ENCODE peak calls at places on chromosomes 3 and 15, in four cellular contexts. One of them, this sample, is unnamed.

GRCh38 chr3:108124337-108125150 is 33.7 kb upstream of the CD47 start:
- DNase-seq in endothelial cell of umbilical vein: peak; percentile 30
- DNase-seq in body of pancreas: no peak
- DNase-seq in esophagus squamous epithelium: no peak
- DNase-seq in this sample: peak; percentile 84

GRCh38 chr3:125055165-125055912 is 458 bp downstream of the HEG1 start:
- DNase-seq in endothelial cell of umbilical vein: no peak
- DNase-seq in esophagus squamous epithelium: no peak
- DNase-seq in body of pancreas: no peak
- DNase-seq in this sample: no peak

GRCh38 chr15:96337991-96338771 is 7.7 kb downstream of the NR2F2 start:
- DNase-seq in endothelial cell of umbilical vein: peak; percentile 38
- DNase-seq in esophagus squamous epithelium: no peak
- DNase-seq in body of pancreas: no peak
- DNase-seq in this sample: no peak

GRCh38 chr15:48191574-48192225 is at the start of gene CTXN2:
- DNase-seq in esophagus squamous epithelium: no peak
- DNase-seq in endothelial cell of umbilical vein: no peak
- DNase-seq in body of pancreas: peak; percentile 4
- DNase-seq in this sample: no peak

GRCh38 chr3:138440596-138440995 is 6.2 kb downstream of the ESYT3 start:
- DNase-seq in endothelial cell of umbilical vein: no peak
- DNase-seq in body of pancreas: no peak
- DNase-seq in esophagus squamous epithelium: no peak
- DNase-seq in this sample: no peak

GRCh38 chr3:160400631-160401150 is 1.2 kb downstream of the SMC4 start:
- DNase-seq in esophagus squamous epithelium: no peak
- DNase-seq in body of pancreas: peak; percentile 38
- DNase-seq in endothelial cell of umbilical vein: no peak
- DNase-seq in this sample: peak; percentile 54

GRCh38 chr3:108346301-108346989 is 50.1 kb downstream of the HHLA2 start:
- DNase-seq in esophagus squamous epithelium: no peak
- DNase-seq in body of pancreas: no peak
- DNase-seq in endothelial cell of umbilical vein: no peak
- DNase-seq in this sample: no peak

GRCh38 chr3:134148534-134148933 is 102.1 kb downstream of the RYK start:
- DNase-seq in endothelial cell of umbilical vein: no peak
- DNase-seq in esophagus squamous epithelium: no peak
- DNase-seq in body of pancreas: no peak
- DNase-seq in this sample: no peak

GRCh38 chr3:40118031-40118610 is 191.4 kb upstream of the EIF1B start:
- DNase-seq in body of pancreas: no peak
- DNase-seq in endothelial cell of umbilical vein: no peak
- DNase-seq in esophagus squamous epithelium: no peak
- DNase-seq in this sample: no peak

GRCh38 chr3:144187531-144188230 is 216.1 kb downstream of the DIPK2A start:
- DNase-seq in endothelial cell of umbilical vein: no peak
- DNase-seq in body of pancreas: no peak
- DNase-seq in esophagus squamous epithelium: no peak
- DNase-seq in this sample: peak; percentile 21

GRCh38 chr3:169971522-169971921 is 4.9 kb downstream of the SEC62 start:
- DNase-seq in endothelial cell of umbilical vein: no peak
- DNase-seq in body of pancreas: no peak
- DNase-seq in esophagus squamous epithelium: no peak
- DNase-seq in this sample: peak; percentile 22

GRCh38 chr15:80174017-80174746 is 21.4 kb downstream of the FAH start:
- DNase-seq in body of pancreas: no peak
- DNase-seq in endothelial cell of umbilical vein: peak; percentile 44
- DNase-seq in esophagus squamous epithelium: no peak
- DNase-seq in this sample: peak; percentile 13

GRCh38 chr15:39095218-39095879 is 485.5 kb upstream of the THBS1 start:
- DNase-seq in endothelial cell of umbilical vein: no peak
- DNase-seq in esophagus squamous epithelium: no peak
- DNase-seq in body of pancreas: no peak
- DNase-seq in this sample: no peak

GRCh38 chr3:10753964-10754363 is 62.1 kb upstream of the SLC6A11 start:
- DNase-seq in esophagus squamous epithelium: no peak
- DNase-seq in endothelial cell of umbilical vein: peak; percentile 36
- DNase-seq in body of pancreas: peak; percentile 17
- DNase-seq in this sample: peak; percentile 7

GRCh38 chr3:115071611-115072010 is 75.5 kb downstream of the ZBTB20 start:
- DNase-seq in esophagus squamous epithelium: no peak
- DNase-seq in endothelial cell of umbilical vein: peak; percentile 82
- DNase-seq in body of pancreas: no peak
- DNase-seq in this sample: no peak

GRCh38 chr15:71195242-71195641 is 80.0 kb downstream of the THSD4 start:
- DNase-seq in body of pancreas: no peak
- DNase-seq in esophagus squamous epithelium: no peak
- DNase-seq in endothelial cell of umbilical vein: no peak
- DNase-seq in this sample: no peak

GRCh38 chr3:173970206-173970605 is 572.7 kb downstream of the NLGN1 start:
- DNase-seq in endothelial cell of umbilical vein: no peak
- DNase-seq in esophagus squamous epithelium: no peak
- DNase-seq in body of pancreas: no peak
- DNase-seq in this sample: no peak

GRCh38 chr15:74185949-74186348 is 12.4 kb downstream of the ISLR start:
- DNase-seq in body of pancreas: no peak
- DNase-seq in esophagus squamous epithelium: no peak
- DNase-seq in endothelial cell of umbilical vein: no peak
- DNase-seq in this sample: no peak

GRCh38 chr15:34011476-34011875 is 27.5 kb downstream of the AVEN start:
- DNase-seq in endothelial cell of umbilical vein: no peak
- DNase-seq in esophagus squamous epithelium: no peak
- DNase-seq in body of pancreas: no peak
- DNase-seq in this sample: no peak

GRCh38 chr3:194158942-194159439 is 23.0 kb downstream of the HES1 start:
- DNase-seq in endothelial cell of umbilical vein: no peak
- DNase-seq in body of pancreas: peak; percentile 74
- DNase-seq in esophagus squamous epithelium: no peak
- DNase-seq in this sample: no peak

GRCh38 chr3:27616031-27616430 is 106.1 kb downstream of the EOMES start:
- DNase-seq in body of pancreas: no peak
- DNase-seq in endothelial cell of umbilical vein: no peak
- DNase-seq in esophagus squamous epithelium: no peak
- DNase-seq in this sample: no peak

GRCh38 chr3:142501004-142501926 is 53.4 kb upstream of the XRN1 start:
- DNase-seq in esophagus squamous epithelium: no peak
- DNase-seq in body of pancreas: no peak
- DNase-seq in endothelial cell of umbilical vein: peak; percentile 72
- DNase-seq in this sample: no peak

GRCh38 chr3:149486726-149487125 is 12.2 kb downstream of the TM4SF4 start:
- DNase-seq in body of pancreas: no peak
- DNase-seq in esophagus squamous epithelium: no peak
- DNase-seq in endothelial cell of umbilical vein: no peak
- DNase-seq in this sample: no peak

GRCh38 chr3:169227911-169228310 is 435.6 kb downstream of the MECOM start:
- DNase-seq in endothelial cell of umbilical vein: peak; percentile 88
- DNase-seq in esophagus squamous epithelium: no peak
- DNase-seq in body of pancreas: no peak
- DNase-seq in this sample: no peak

GRCh38 chr15:33028495-33028894 is 166.0 kb downstream of the FMN1 start:
- DNase-seq in esophagus squamous epithelium: no peak
- DNase-seq in body of pancreas: no peak
- DNase-seq in endothelial cell of umbilical vein: no peak
- DNase-seq in this sample: no peak

GRCh38 chr15:55909036-55909811 is 84.2 kb downstream of the NEDD4 start:
- DNase-seq in body of pancreas: no peak
- DNase-seq in endothelial cell of umbilical vein: no peak
- DNase-seq in esophagus squamous epithelium: no peak
- DNase-seq in this sample: no peak

GRCh38 chr15:76150508-76150907 is 90.7 kb downstream of the TMEM266 start:
- DNase-seq in endothelial cell of umbilical vein: no peak
- DNase-seq in esophagus squamous epithelium: no peak
- DNase-seq in body of pancreas: peak; percentile 60
- DNase-seq in this sample: no peak
- TF ChIP-seq POLR2A in endothelial cell of umbilical vein: no peak
- TF ChIP-seq POLR2A in esophagus squamous epithelium: no peak
- TF ChIP-seq POLR2A in body of pancreas: no peak
- TF ChIP-seq POLR2A in this sample: no peak

GRCh38 chr15:89057506-89058133 is 30.6 kb upstream of the ABHD2 start:
- DNase-seq in body of pancreas: peak; percentile 84
- DNase-seq in esophagus squamous epithelium: peak; percentile 6
- DNase-seq in endothelial cell of umbilical vein: peak; percentile 79
- DNase-seq in this sample: peak; percentile 85
- TF ChIP-seq POLR2A in body of pancreas: no peak
- TF ChIP-seq POLR2A in esophagus squamous epithelium: no peak
- TF ChIP-seq POLR2A in endothelial cell of umbilical vein: no peak
- TF ChIP-seq POLR2A in this sample: no peak

GRCh38 chr15:89101302-89102191 is 13.3 kb downstream of the ABHD2 start:
- DNase-seq in endothelial cell of umbilical vein: peak; percentile 91
- DNase-seq in esophagus squamous epithelium: no peak
- DNase-seq in body of pancreas: peak; percentile 85
- DNase-seq in this sample: peak; percentile 28
- TF ChIP-seq POLR2A in endothelial cell of umbilical vein: no peak
- TF ChIP-seq POLR2A in esophagus squamous epithelium: no peak
- TF ChIP-seq POLR2A in body of pancreas: no peak
- TF ChIP-seq POLR2A in this sample: no peak

GRCh38 chr15:76904461-76905012 is 603 bp downstream of the SCAPER start:
- DNase-seq in endothelial cell of umbilical vein: peak; percentile 42
- DNase-seq in esophagus squamous epithelium: no peak
- DNase-seq in body of pancreas: peak; percentile 28
- DNase-seq in this sample: no peak

GRCh38 chr15:76905855-76906254 is 715 bp upstream of the SCAPER start:
- DNase-seq in body of pancreas: peak; percentile 7
- DNase-seq in esophagus squamous epithelium: no peak
- DNase-seq in endothelial cell of umbilical vein: no peak
- DNase-seq in this sample: no peak

GRCh38 chr15:76903251-76903681 is 1.9 kb downstream of the SCAPER start:
- DNase-seq in body of pancreas: no peak
- DNase-seq in endothelial cell of umbilical vein: peak; percentile 23
- DNase-seq in esophagus squamous epithelium: no peak
- DNase-seq in this sample: peak; percentile 19

GRCh38 chr15:76901965-76902364 is 3.2 kb downstream of the SCAPER start:
- DNase-seq in body of pancreas: no peak
- DNase-seq in endothelial cell of umbilical vein: no peak
- DNase-seq in esophagus squamous epithelium: no peak
- DNase-seq in this sample: no peak

DNA sequence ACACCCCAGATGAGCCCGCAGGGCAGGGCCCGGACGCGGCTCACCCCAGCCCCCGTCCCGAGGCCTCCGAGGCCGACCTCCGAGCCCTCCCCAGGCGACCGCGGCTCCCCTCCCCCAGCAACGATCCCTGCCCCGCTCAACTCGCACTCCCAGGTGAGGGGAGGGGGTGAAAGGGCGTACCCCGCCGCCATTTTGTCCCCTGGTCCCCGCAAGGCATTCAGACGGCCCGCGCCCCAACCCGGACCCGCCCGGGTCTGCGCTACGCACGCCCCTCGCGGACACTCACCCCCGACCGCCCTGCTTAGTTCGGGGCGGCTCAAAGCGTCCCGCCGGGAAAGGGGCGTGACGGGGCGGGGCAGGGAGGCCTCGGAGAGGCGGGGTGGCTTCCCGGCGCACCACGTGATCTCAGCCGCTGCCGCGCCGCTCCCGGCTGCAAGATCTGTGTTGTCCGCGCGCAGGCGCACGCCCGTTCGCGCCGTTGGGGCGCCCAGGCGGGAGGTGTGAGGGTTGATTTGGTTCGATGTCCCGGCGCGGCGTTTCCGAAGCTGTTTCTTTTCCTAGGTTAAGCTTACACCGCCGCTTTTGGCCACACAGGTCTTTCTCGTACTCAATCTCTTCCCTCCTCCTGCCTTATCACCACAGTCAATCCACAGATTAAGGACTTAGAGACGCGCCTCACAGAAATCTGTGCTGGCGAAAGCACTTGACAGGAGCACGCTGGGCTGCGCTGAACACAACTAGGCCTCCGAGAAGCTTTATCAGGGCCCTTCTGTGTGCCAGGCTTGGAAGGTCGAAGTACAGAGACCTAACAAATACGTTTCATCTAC is at the start of gene SCAPER:
- DNase-seq in endothelial cell of umbilical vein: peak; percentile 92
- DNase-seq in esophagus squamous epithelium: peak; percentile 54
- DNase-seq in body of pancreas: peak; percentile 94
- DNase-seq in this sample: peak; percentile 79
- TF ChIP-seq POLR2A in endothelial cell of umbilical vein: peak; percentile 80
- TF ChIP-seq POLR2A in esophagus squamous epithelium: no peak
- TF ChIP-seq POLR2A in body of pancreas: peak; percentile 50
- TF ChIP-seq POLR2A in this sample: no peak

This sample was measured in erythroblast.